ENCODE peak calls at places on chromosome 5, in eight cellular contexts. D, V, R, A, Q, C, X and E are unnamed samples.

GRCh38 chr5:141919218-141920129 is 4.2 kb upstream of the DELE1 start:
- DNase-seq in V (no peak), X (no peak), D (peak), A (no peak), R (no peak), Q (no peak), C (no peak), E (no peak)

GRCh38 chr5:113164016-113164415 is 187.4 kb downstream of the DCP2 start:
- DNase-seq in R (no peak), D (no peak), V (no peak), X (no peak), Q (no peak), C (no peak), A (no peak), E (no peak)

GRCh38 chr5:32020271-32020670 is 153.8 kb downstream of the GOLPH3 start:
- DNase-seq in C (no peak), R (no peak), D (peak), A (no peak), Q (no peak), X (no peak), V (no peak), E (no peak)

GRCh38 chr5:177317959-177318377 is 6.3 kb upstream of the MXD3 start:
- DNase-seq in X (peak), A (peak), C (peak), D (peak), R (no peak), V (peak), Q (peak), E (no peak)

GRCh38 chr5:146213210-146213838 is 9.9 kb downstream of the RBM27 start:
- DNase-seq in X (no peak), R (no peak), V (no peak), D (no peak), Q (peak), C (no peak), A (no peak), E (no peak)

GRCh38 chr5:143413964-143414669 is 10.6 kb upstream of the NR3C1 start:
- DNase-seq in C (no peak), D (peak), Q (no peak), A (no peak), V (no peak), R (no peak), X (peak), E (no peak)

GRCh38 chr5:149161026-149161687 is 19.9 kb downstream of the ABLIM3 start:
- DNase-seq in A (no peak), X (no peak), R (no peak), V (no peak), D (no peak), C (no peak), Q (no peak), E (no peak)

GRCh38 chr5:65108786-65109743 is 340.3 kb downstream of the CWC27 start:
- DNase-seq in R (no peak), D (no peak), V (no peak), X (no peak), Q (no peak), A (no peak), C (no peak), E (no peak)

GRCh38 chr5:34929720-34930526 is 564 bp downstream of the DNAJC21 start:
- DNase-seq in A (peak), D (peak), C (peak), V (peak), Q (peak), R (peak), X (peak), E (peak)

GRCh38 chr5:138282918-138283742 is 8.7 kb upstream of the GFRA3 start:
- DNase-seq in A (peak), Q (peak), X (peak), V (peak), R (no peak), C (peak), D (no peak), E (no peak)

GRCh38 chr5:172559004-172559932 is 81.8 kb upstream of the NEURL1B start:
- DNase-seq in A (no peak), V (no peak), X (peak), R (no peak), D (no peak), Q (no peak), C (no peak), E (no peak)